ENCODE peak calls at places on chromosomes 13 and 19, in five cellular contexts. D is heart right ventricle, R is left ventricle myocardium inferior, J is cardiac muscle cell, M is left lung. I is an unnamed sample. For H3K9me3, the result is how much of the 10 kb centered on the place peaks cover.

GRCh38 chr19:19280561-19280960 is 7.5 kb upstream of the TM6SF2 start:
- DNase-seq in R (no peak), D (no peak), M (no peak), J (no peak), I (no peak)

GRCh38 chr13:79540504-79540903 is 59.5 kb downstream of the NDFIP2 start:
- DNase-seq in D (no peak), J (no peak), M (no peak), R (no peak), I (no peak)

GRCh38 chr13:35787937-35788336 is 311.4 kb upstream of the MAB21L1 start:
- DNase-seq in R (no peak), D (no peak), M (no peak), J (no peak), I (no peak)

GRCh38 chr19:1591421-1592022 is 1.1 kb downstream of the MBD3 start:
- DNase-seq in J (peak), M (no peak), D (no peak), R (no peak), I (no peak)

GRCh38 chr13:26326562-26326961 is 72.6 kb downstream of the CDK8 start:
- DNase-seq in M (no peak), J (no peak), D (no peak), R (no peak), I (no peak)

GRCh38 chr13:91774397-91774796 is 376.0 kb downstream of the GPC5 start:
- DNase-seq in R (no peak), D (no peak), M (no peak), J (no peak), I (no peak)

GRCh38 chr19:34215006-34215665 is 39.2 kb upstream of the GARRE1 start:
- DNase-seq in J (no peak), M (no peak), R (no peak), D (no peak), I (no peak)

GRCh38 chr13:105908581-105908980 is 626.9 kb downstream of the EFNB2 start:
- DNase-seq in D (no peak), J (no peak), M (no peak), R (no peak), I (no peak)

GRCh38 chr19:28632357-28633076 is 580.4 kb downstream of the UQCRFS1 start:
- DNase-seq in J (no peak), M (no peak), D (no peak), R (no peak), I (no peak)

GRCh38 chr19:46718157-46718933 is 1.4 kb upstream of the PRKD2 start:
- DNase-seq in R (no peak), J (no peak), M (no peak), D (no peak), I (peak)

GRCh38 chr13:32031815-32032345 is 306 bp downstream of the FRY start:
- DNase-seq in J (no peak), M (no peak), R (no peak), D (no peak), I (no peak)

GRCh38 chr13:46369506-46370268 is 17.4 kb downstream of the RUBCNL start:
- DNase-seq in J (no peak), D (no peak), M (no peak), R (no peak), I (no peak)

GRCh38 chr13:40152145-40152544 is 496.7 kb downstream of the COG6 start:
- DNase-seq in R (no peak), D (no peak), M (no peak), J (no peak), I (no peak)

GRCh38 chr13:40148103-40148502 is 492.6 kb downstream of the COG6 start:
- DNase-seq in D (no peak), M (no peak), R (no peak), J (no peak), I (peak)

GRCh38 chr13:40146586-40147240 is 491.3 kb downstream of the COG6 start:
- DNase-seq in R (no peak), M (no peak), J (no peak), D (no peak), I (peak)

GRCh38 chr13:40148742-40149141 is 493.3 kb downstream of the COG6 start:
- DNase-seq in R (no peak), M (no peak), J (no peak), D (no peak), I (no peak)

GRCh38 chr13:40149611-40150283 is 494.3 kb downstream of the COG6 start:
- DNase-seq in R (no peak), D (no peak), M (no peak), J (no peak), I (no peak)
- H3K27ac ChIP-seq in R (peak), D (peak), M (peak), J (no peak), I (no peak)

DNA sequence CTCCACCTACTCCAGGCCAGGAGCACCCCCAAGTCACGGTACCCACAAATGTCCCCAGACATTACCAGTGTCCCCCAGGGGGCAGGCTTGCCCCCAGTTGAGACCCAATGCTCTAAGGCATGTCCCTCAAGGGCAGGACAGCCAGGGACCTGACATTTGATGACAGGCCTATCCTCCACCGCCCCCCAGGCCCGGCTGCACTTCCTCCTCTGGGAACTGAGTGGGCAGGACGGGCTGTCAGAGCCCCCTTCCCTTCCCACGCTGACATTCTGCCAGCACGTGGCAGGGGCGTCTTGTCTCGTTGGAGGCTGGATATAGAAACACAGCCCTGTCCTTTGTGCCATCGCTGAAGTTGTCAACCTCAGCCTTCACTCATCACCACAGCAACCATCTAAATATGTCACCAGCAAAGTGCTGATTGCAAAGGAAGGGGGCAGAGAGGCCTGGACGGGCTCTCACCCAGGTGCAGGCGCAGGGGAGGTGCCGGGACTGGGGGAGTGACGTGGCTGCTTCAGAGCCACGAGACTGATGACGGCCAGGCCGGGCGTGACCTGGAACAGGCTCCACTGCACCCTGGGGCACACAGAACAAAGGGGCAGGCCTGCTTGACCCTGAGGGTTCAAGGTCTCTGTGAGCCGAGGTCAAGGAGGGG is 38.4 kb downstream of the GNG7 start:
- DNase-seq in R (peak), J (peak), D (peak), M (no peak), I (no peak)
- TF ChIP-seq CTCF in R (peak), J (no peak), D (peak), M (no peak), I (no peak)

DNA sequence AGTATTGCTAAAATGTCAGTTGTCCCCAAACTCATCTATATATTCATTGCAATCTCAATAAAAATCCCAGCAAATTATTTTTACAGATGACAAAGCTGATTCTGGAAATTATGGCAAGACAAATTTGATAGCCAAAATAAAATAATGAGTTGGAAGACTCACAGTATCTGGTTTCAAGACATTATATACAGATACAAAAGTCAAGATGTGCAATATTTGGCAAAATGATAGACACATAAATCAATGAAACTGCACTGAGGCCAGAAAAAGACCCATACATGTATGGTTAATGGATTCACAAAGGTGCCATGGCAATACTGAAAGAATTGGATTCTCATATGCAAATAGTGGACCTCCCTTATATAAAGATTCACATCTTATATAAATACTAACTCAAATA is 24.2 kb downstream of the ZNF45 start:
- DNase-seq in D (no peak), M (no peak), R (no peak), J (no peak), I (no peak)
- H3K9me3 ChIP-seq in D (half or more), M (half or more), R (half or more), J (under half), I (half or more)

GRCh38 chr13:59205501-59205900 is 958.2 kb downstream of the DIAPH3 start:
- DNase-seq in J (no peak), D (no peak), R (no peak), M (no peak), I (no peak)
- H3K27ac ChIP-seq in J (no peak), D (no peak), R (no peak), M (no peak), I (no peak)

GRCh38 chr19:14378890-14379289 is 2.4 kb upstream of the ADGRE5 start:
- DNase-seq in J (no peak), D (no peak), R (no peak), M (no peak), I (no peak)

GRCh38 chr19:14385492-14385891 is 4.2 kb downstream of the ADGRE5 start:
- DNase-seq in M (no peak), D (no peak), J (no peak), R (no peak), I (no peak)

GRCh38 chr19:14383898-14384669 is 2.8 kb downstream of the ADGRE5 start:
- DNase-seq in D (no peak), R (no peak), M (peak), J (no peak), I (peak)

GRCh38 chr19:14383556-14383897 is 2.3 kb downstream of the ADGRE5 start:
- DNase-seq in J (no peak), D (peak), R (peak), M (no peak), I (no peak)

DNA sequence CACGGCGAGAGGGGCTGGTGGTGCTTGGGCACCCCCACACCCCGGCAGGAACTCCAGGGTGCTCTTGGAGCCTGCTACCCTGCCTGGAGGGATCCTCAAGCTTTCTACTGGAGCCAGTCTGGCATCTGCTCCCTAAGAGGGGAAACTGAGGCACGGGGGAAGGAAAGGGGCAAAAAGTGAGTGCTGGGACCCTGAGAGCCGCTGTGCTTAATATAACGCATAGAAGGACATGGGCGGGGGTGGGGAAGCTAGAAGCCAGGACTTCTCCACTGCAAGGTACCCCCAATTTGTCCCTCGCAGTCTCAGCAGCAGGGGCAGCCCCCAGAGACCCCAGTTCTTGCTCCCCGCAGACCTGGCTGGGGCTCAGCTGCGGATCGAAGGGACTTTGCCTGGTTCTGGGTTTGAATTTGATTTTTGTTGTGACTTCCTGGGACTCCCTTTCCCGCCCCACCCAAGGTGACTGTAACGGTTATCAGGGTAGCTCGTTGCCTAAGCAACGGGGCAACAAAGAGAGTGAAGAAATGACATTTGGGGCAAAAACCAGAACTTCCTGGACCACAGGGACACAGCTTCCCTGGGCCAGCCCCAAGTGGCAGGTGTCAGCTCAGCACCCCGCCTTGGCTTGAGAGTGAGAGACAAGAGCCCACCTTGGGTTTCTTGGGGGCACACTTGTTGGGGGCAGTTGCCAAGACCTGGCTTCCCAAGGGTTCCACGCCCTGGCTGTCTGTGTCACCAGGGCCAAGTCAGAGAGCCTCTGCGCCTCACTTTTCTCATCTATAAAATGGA is 638 bp downstream of the ADGRE5 start:
- DNase-seq in J (no peak), R (peak), D (peak), M (peak), I (peak)
- TF ChIP-seq CTCF in J (no peak), R (no peak), D (no peak), M (no peak), I (no peak)

DNA sequence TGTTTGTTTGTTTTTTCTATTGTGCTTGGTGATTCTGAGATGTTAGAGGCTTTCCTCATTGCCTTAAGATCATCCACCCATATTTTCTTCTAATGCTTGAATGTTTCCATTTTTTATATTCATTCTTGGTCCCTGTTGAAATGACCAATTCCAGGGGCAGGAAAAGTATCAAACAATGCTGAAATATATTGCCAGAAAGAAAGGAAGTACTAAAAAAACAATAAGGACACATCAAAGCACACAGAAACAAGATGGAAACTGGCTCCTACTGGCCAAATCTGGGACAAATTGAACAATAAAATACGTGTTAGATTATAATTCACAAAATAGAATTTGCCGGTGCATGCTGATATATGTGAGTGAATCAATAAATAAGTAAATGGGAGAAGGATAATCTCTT is 23.9 kb downstream of the ZDHHC20 start:
- DNase-seq in M (no peak), D (no peak), R (no peak), J (no peak), I (no peak)
- H3K9me3 ChIP-seq in M (under half), D (under half), R (under half), J (under half), I (under half)

GRCh38 chr19:40741527-40742390 is 8.5 kb downstream of the ACTMAP start:
- DNase-seq in D (no peak), M (no peak), R (no peak), J (no peak), I (no peak)
- H3K27ac ChIP-seq in D (peak), M (no peak), R (peak), J (no peak), I (no peak)